ENCODE peak calls at places on chromosomes 2 and 18, in ten cellular contexts. M is adrenal gland, A is foreskin fibroblast, V is K562, D is breast epithelium, U is HepG2, Z is GM12864, N is stomach, F is PC-3, C is astrocyte of the spinal cord. H is an unnamed sample.

GRCh38 chr2:135183822-135184221 is 131.7 kb downstream of the RAB3GAP1 start:
- DNase-seq in N (no peak), A (peak), M (no peak), D (no peak), Z (no peak), V (no peak), C (no peak), U (no peak), F (peak), H (no peak)

GRCh38 chr2:229780856-229781773 is 66.8 kb upstream of the DNER start:
- DNase-seq in V (peak), M (no peak), Z (no peak), A (peak), U (peak), D (no peak), C (peak), N (no peak), F (peak), H (peak)

GRCh38 chr18:32439802-32440201 is 30.9 kb downstream of the GAREM1 start:
- DNase-seq in V (no peak), N (no peak), C (no peak), F (peak), D (no peak), M (no peak), Z (no peak), A (no peak), U (no peak), H (no peak)

GRCh38 chr2:63301481-63301880 is 250.9 kb downstream of the OTX1 start:
- DNase-seq in C (peak), M (no peak), Z (no peak), F (no peak), D (no peak), V (no peak), U (no peak), A (no peak), N (no peak), H (peak)

GRCh38 chr2:144520718-144521487 is 984 bp upstream of the ZEB2 start:
- DNase-seq in A (peak), D (no peak), M (no peak), V (no peak), N (no peak), U (no peak), C (peak), F (no peak), Z (no peak), H (peak)

GRCh38 chr2:6940820-6941219 is 23.6 kb downstream of the RNF144A start:
- DNase-seq in V (no peak), Z (no peak), A (no peak), C (no peak), U (no peak), D (no peak), N (no peak), F (no peak), M (no peak), H (no peak)

GRCh38 chr2:206423147-206423546 is 20.2 kb upstream of the ADAM23 start:
- DNase-seq in N (no peak), V (peak), U (no peak), F (peak), Z (no peak), M (peak), C (no peak), D (no peak), A (no peak), H (peak)

GRCh38 chr2:192286093-192286701 is 91.5 kb upstream of the TMEFF2 start:
- DNase-seq in C (peak), N (no peak), D (no peak), U (peak), Z (no peak), V (no peak), A (peak), M (no peak), F (peak), H (peak)

GRCh38 chr2:4278392-4278791 is 575.0 kb downstream of the DCDC2C start:
- DNase-seq in U (no peak), N (no peak), Z (no peak), C (no peak), A (no peak), M (no peak), F (no peak), D (no peak), V (no peak), H (no peak)

DNA sequence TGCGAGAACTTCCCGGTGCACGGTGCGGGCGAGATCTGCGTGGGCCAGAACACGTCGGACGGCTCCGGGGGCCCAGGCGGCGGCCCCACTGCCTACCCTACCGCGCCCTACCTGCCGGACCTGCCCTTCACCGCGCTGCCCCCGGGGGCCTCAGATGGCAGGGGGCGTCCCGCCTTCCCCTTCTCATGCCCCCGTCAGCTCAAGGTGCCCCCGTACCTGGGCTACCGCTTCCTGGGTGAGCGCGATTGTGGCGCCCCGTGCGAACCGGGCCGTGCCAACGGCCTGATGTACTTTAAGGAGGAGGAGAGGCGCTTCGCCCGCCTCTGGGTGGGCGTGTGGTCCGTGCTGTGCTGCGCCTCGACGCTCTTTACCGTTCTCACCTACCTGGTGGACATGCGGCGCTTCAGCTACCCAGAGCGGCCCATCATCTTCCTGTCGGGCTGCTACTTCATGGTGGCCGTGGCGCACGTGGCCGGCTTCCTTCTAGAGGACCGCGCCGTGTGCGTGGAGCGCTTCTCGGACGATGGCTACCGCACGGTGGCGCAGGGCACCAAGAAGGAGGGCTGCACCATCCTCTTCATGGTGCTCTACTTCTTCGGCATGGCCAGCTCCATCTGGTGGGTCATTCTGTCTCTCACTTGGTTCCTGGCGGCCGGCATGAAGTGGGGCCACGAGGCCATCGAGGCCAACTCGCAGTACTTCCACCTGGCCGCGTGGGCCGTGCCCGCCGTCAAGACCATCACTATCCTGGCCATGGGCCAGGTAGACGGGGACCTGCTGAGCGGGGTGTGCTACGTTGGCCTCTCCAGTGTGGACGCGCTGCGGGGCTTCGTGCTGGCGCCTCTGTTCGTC is 1.7 kb downstream of the FZD7 start:
- DNase-seq in Z (no peak), U (no peak), M (peak), N (peak), A (peak), V (no peak), D (peak), C (peak), F (no peak), H (peak)
- TF ChIP-seq CTCF in Z (peak), U (no peak), M (peak), N (no peak), A (peak), V (no peak), D (peak), C (peak), F (no peak), H (peak)

GRCh38 chr2:235637906-235638305 is 144.1 kb downstream of the AGAP1 start:
- DNase-seq in U (no peak), N (no peak), M (no peak), D (no peak), A (no peak), Z (no peak), C (no peak), F (no peak), V (no peak), H (no peak)

GRCh38 chr2:235639387-235639786 is 145.5 kb downstream of the AGAP1 start:
- DNase-seq in N (no peak), C (peak), M (peak), Z (no peak), D (no peak), F (no peak), U (no peak), V (no peak), A (peak), H (peak)

GRCh38 chr2:235636471-235637005 is 142.7 kb downstream of the AGAP1 start:
- DNase-seq in A (no peak), N (no peak), C (no peak), U (no peak), F (no peak), Z (no peak), D (no peak), V (no peak), M (no peak), H (no peak)

GRCh38 chr2:235639885-235640284 is 146.0 kb downstream of the AGAP1 start:
- DNase-seq in D (no peak), U (no peak), M (no peak), F (no peak), A (no peak), V (no peak), Z (no peak), N (no peak), C (no peak), H (no peak)

DNA sequence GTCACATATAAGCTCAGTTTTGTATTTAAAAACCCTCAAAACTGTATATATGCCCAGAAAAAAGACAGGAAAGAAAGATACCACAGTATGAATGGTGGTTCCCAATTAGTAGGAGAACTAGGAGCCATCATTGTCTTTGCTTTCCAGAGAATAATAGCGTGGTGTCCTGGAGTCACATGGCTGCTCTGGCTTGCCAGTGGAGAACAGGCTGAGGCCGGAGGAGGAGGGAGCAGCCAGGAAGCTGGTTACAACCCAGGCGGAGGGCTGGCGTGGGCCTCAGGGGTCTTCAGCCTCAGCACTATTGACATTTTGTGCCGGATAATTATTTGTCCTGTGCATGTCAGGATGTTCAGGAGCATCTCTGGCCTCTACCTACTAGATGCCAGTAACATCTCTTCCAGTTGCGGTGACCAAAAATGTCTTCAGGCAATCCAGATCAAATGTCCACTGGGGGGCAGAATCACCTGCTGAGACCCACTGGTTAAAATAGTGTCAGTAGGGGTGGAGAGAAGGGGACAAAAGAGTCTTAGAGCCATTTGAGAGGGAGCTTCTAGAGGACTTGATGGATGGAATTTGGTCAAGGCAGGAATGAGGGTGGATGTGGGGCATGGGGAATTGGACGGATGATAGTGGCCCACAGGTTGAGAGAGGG is 144.8 kb downstream of the AGAP1 start:
- DNase-seq in U (no peak), Z (no peak), V (no peak), M (no peak), C (no peak), D (no peak), A (no peak), N (no peak), F (peak), H (no peak)
- TF ChIP-seq CTCF in U (peak), Z (peak), V (peak), M (no peak), C (no peak), D (no peak), A (no peak), N (no peak), F (peak), H (no peak)

GRCh38 chr18:273525-273924 is 5.7 kb upstream of the THOC1 start:
- DNase-seq in V (no peak), D (no peak), F (no peak), M (no peak), A (no peak), C (no peak), Z (no peak), U (no peak), N (no peak), H (no peak)

GRCh38 chr18:267380-267687 is 513 bp downstream of the THOC1 start:
- DNase-seq in A (no peak), U (no peak), Z (peak), M (no peak), D (no peak), V (no peak), C (no peak), F (no peak), N (no peak), H (no peak)

GRCh38 chr18:272650-273049 is 4.8 kb upstream of the THOC1 start:
- DNase-seq in C (no peak), U (no peak), N (no peak), V (no peak), Z (no peak), D (no peak), F (no peak), A (no peak), M (no peak), H (no peak)

GRCh38 chr18:269480-270090 is 1.7 kb upstream of the THOC1 start:
- DNase-seq in V (no peak), N (no peak), U (peak), Z (no peak), A (no peak), D (no peak), F (no peak), C (no peak), M (no peak), H (no peak)

DNA sequence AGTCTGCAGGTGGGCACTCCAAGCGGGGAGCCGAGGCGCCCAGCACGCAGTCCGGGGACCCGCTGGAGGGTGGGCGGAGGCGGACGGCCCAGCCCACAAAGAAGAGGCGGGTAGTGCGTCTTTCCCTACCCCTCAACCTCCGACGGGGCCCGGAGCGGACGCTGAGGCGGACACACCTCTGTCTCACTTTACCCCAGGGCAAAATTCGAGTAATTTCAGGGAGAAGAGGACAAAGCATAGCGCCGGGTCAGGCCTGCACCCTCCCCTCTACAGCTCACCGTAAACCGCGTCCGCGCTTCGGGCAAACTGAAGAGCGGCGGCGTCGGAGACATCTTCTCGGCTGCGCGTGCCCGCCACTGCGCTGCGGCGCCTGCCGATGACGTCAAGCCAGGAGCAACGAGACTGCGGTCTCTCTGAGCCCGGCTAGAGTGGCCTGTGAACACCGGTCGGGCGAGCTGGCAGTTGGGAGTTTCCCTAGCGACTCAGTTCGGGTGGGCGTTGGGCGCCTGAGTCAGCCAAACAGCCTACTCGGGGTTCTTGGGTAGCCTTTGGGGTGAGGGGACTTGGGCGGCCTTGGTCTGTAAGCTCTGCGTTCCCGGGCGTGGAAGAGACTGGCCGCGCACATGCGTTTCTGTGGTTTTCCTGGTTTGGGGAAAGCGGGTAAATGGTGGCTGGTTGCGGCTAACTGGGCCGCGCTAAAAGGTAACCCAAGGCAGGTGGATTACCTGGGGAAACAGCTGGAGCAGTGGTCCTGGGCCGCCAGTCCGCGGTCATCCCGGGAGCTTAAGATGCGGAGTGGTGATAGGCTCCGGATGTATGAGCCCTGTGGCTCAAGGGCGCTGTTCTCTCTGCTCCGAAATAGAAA is at the start of gene THOC1:
- DNase-seq in N (peak), D (peak), M (peak), V (peak), F (peak), U (peak), A (peak), Z (peak), C (peak), H (peak)
- TF ChIP-seq CTCF in N (no peak), D (no peak), M (no peak), V (peak), F (no peak), U (peak), A (no peak), Z (no peak), C (no peak), H (no peak)

GRCh38 chr18:10346786-10347415 is 107.5 kb upstream of the APCDD1 start:
- DNase-seq in Z (no peak), F (no peak), D (no peak), V (no peak), C (no peak), U (no peak), A (no peak), M (no peak), N (no peak), H (no peak)
- TF ChIP-seq CTCF in Z (no peak), F (no peak), D (no peak), V (no peak), C (no peak), U (no peak), A (no peak), M (no peak), N (no peak), H (no peak)

DNA sequence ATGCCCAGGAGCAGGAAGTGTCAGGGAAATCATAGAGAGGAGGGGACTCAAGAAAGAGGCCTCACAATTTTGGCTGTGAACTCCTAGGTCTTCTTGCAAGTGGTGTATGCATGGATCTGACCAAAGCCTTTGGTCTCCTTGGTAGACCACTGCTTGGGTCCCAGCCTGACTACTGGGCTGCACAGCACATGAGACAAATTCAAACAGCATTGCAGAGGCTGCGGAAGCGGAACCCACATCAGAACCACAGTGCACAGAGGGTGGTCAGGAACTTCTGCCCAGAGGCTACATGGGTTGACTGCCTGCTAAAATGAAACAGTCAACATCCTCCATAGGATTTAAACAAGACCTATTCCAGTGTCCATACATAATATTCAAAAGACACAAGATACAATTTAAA is 39.4 kb downstream of the CLIP4 start:
- DNase-seq in D (no peak), Z (no peak), C (no peak), U (no peak), N (no peak), A (no peak), F (no peak), M (no peak), V (no peak), H (no peak)
- TF ChIP-seq CTCF in D (no peak), Z (no peak), C (no peak), U (no peak), N (no peak), A (no peak), F (no peak), M (no peak), V (no peak), H (no peak)